ENCODE peak calls at places on chromosomes 4 and X, in five cellular contexts. U is colonic mucosa, Y is HL-60, D is mesendoderm, F is kidney epithelial cell. E is an unnamed sample.

GRCh38 chr4:23881052-23881501 is 8.8 kb downstream of the PPARGC1A start:
- DNase-seq in U (no peak), Y (peak; percentile 7), D (no peak), F (no peak), E (no peak)

GRCh38 chr4:163991268-163991667 is 496.8 kb downstream of the TMA16 start:
- DNase-seq in U (no peak), Y (no peak), D (peak; percentile 81), F (no peak), E (no peak)

GRCh38 chr4:53555111-53555510 is 36.2 kb downstream of the LNX1 start:
- DNase-seq in U (no peak), Y (no peak), D (no peak), F (no peak), E (no peak)

GRCh38 chr4:24850669-24851068 is 55.3 kb downstream of the SOD3 start:
- DNase-seq in U (no peak), Y (no peak), D (peak; percentile 16), F (peak; percentile 81), E (peak; percentile 85)

GRCh38 chrX:74551934-74552333 is 62.5 kb downstream of the RLIM start:
- DNase-seq in U (no peak), Y (no peak), D (no peak), F (no peak), E (no peak)

GRCh38 chrX:153657161-153657560 is 10.2 kb downstream of the DUSP9 start:
- DNase-seq in U (no peak), Y (no peak), D (no peak), F (no peak), E (no peak)

GRCh38 chr4:6663596-6664393 is 23.3 kb downstream of the MRFAP1 start:
- DNase-seq in U (no peak), Y (no peak), D (no peak), F (no peak), E (no peak)

GRCh38 chrX:133989491-133989890 is 4.1 kb upstream of the GPC3 start:
- DNase-seq in U (no peak), Y (no peak), D (no peak), F (no peak), E (no peak)

GRCh38 chrX:920234-920799 is 289.7 kb downstream of the SHOX start:
- DNase-seq in U (no peak), Y (no peak), D (no peak), F (no peak), E (peak; percentile 36)

GRCh38 chr4:169314906-169315305 is 44.1 kb upstream of the SH3RF1 start:
- DNase-seq in U (peak; percentile 97), Y (no peak), D (no peak), F (peak; percentile 32), E (peak; percentile 65)

GRCh38 chr4:109325698-109326097 is 23.2 kb upstream of the COL25A1 start:
- DNase-seq in U (no peak), Y (no peak), D (no peak), F (no peak), E (no peak)

GRCh38 chr4:113116414-113117345 is 67.2 kb downstream of the ANK2 start:
- DNase-seq in U (no peak), Y (no peak), D (peak; percentile 52), F (peak; percentile 4), E (no peak)

GRCh38 chr4:121829511-121829910 is 5.8 kb upstream of the CCNA2 start:
- DNase-seq in U (no peak), Y (no peak), D (no peak), F (no peak), E (peak; percentile 7)

GRCh38 chr4:74327751-74328150 is 19.5 kb downstream of the EPGN start:
- DNase-seq in U (no peak), Y (no peak), D (no peak), F (no peak), E (no peak)

GRCh38 chrX:48045410-48046311 is 25.8 kb downstream of the ZNF630 start:
- DNase-seq in U (peak; percentile 32), Y (no peak), D (peak; percentile 79), F (no peak), E (peak; percentile 83)

GRCh38 chr4:156193116-156193515 is 239.4 kb upstream of the CTSO start:
- DNase-seq in U (no peak), Y (no peak), D (no peak), F (no peak), E (no peak)

GRCh38 chr4:155371432-155372043 is 5.2 kb downstream of the MAP9 start:
- DNase-seq in U (no peak), Y (no peak), D (peak; percentile 24), F (no peak), E (no peak)

GRCh38 chr4:35125995-35126712 is 1118.2 kb downstream of the ARAP2 start:
- DNase-seq in U (no peak), Y (no peak), D (no peak), F (no peak), E (no peak)

GRCh38 chr4:109174224-109174953 is 128.1 kb downstream of the COL25A1 start:
- DNase-seq in U (no peak), Y (no peak), D (peak; percentile 64), F (no peak), E (no peak)

GRCh38 chrX:124530803-124531202 is 184.4 kb downstream of the SH2D1A start:
- DNase-seq in U (no peak), Y (no peak), D (no peak), F (no peak), E (no peak)

GRCh38 chrX:133640161-133641015 is 225.1 kb upstream of the GPC4 start:
- DNase-seq in U (no peak), Y (no peak), D (peak; percentile 53), F (no peak), E (no peak)

GRCh38 chr4:158200214-158200613 is 10.1 kb upstream of the TMEM144 start:
- DNase-seq in U (no peak), Y (no peak), D (no peak), F (no peak), E (no peak)

GRCh38 chrX:74383611-74384010 is 37.7 kb upstream of the SLC16A2 start:
- DNase-seq in U (peak; percentile 18), Y (peak; percentile 28), D (peak; percentile 71), F (peak; percentile 1), E (no peak)

GRCh38 chrX:11579856-11580595 is 85.7 kb downstream of the ARHGAP6 start:
- DNase-seq in U (no peak), Y (no peak), D (no peak), F (no peak), E (no peak)

GRCh38 chr4:37392540-37393255 is 148.2 kb downstream of the NWD2 start:
- DNase-seq in U (peak; percentile 26), Y (peak; percentile 15), D (peak; percentile 26), F (no peak), E (no peak)

GRCh38 chrX:701673-702072 is 71.1 kb downstream of the SHOX start:
- DNase-seq in U (no peak), Y (no peak), D (no peak), F (no peak), E (no peak)

GRCh38 chr4:140884431-140885058 is 128.4 kb upstream of the TBC1D9 start:
- DNase-seq in U (peak; percentile 41), Y (peak; percentile 46), D (peak; percentile 91), F (peak; percentile 4), E (no peak)

GRCh38 chrX:51496501-51497291 is at the start of gene NUDT11:
- DNase-seq in U (peak; percentile 36), Y (no peak), D (peak; percentile 81), F (no peak), E (peak; percentile 24)

GRCh38 chrX:107675823-107676555 is 47.7 kb downstream of the PRPS1 start:
- DNase-seq in U (no peak), Y (peak; percentile 82), D (no peak), F (no peak), E (no peak)

GRCh38 chr4:27702710-27703431 is 842.2 kb downstream of the STIM2 start:
- DNase-seq in U (no peak), Y (no peak), D (peak; percentile 65), F (no peak), E (peak; percentile 52)

GRCh38 chrX:23634181-23634580 is 33.1 kb upstream of the PRDX4 start:
- DNase-seq in U (no peak), Y (no peak), D (peak; percentile 10), F (no peak), E (no peak)

GRCh38 chr4:102758241-102758871 is 2.4 kb downstream of the MANBA start:
- DNase-seq in U (no peak), Y (no peak), D (no peak), F (no peak), E (no peak)

GRCh38 chrX:48896611-48897011 is 957 bp downstream of the TIMM17B start:
- DNase-seq in U (no peak), Y (peak; percentile 21), D (peak; percentile 54), F (no peak), E (no peak)

GRCh38 chrX:56798866-56799864 is 70.1 kb downstream of the NBDY start:
- DNase-seq in U (peak; percentile 34), Y (no peak), D (peak; percentile 53), F (no peak), E (no peak)
- H3K4me3 ChIP-seq in U (no peak overlapping the region), Y (no peak overlapping the region), D (no peak overlapping the region), F (no peak overlapping the region), E (no peak overlapping the region)

DNA sequence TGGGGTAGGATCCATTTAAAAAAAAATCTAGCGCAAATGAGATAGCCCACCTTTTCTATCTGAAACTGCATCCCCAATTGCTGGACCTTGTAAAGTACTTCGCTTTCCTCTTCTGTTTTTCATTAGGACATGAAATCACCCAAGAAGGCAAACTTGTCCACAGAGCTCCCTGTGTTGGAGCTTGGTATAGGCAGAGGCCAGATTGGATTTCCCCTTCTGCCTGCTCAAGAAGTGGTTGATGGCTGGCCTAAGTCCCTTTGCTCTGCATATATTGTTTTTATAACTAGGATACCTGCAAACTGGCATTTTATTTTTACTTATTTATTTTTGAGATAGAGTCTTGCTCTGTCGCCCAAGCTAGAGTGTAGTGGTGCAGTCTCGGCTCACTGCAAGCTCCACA is 28.4 kb downstream of the RNF4 start:
- DNase-seq in U (no peak), Y (no peak), D (no peak), F (no peak), E (no peak)
- H3K4me3 ChIP-seq in U (no peak overlapping the region), Y (no peak overlapping the region), D (no peak overlapping the region), F (no peak overlapping the region), E (no peak overlapping the region)

DNA sequence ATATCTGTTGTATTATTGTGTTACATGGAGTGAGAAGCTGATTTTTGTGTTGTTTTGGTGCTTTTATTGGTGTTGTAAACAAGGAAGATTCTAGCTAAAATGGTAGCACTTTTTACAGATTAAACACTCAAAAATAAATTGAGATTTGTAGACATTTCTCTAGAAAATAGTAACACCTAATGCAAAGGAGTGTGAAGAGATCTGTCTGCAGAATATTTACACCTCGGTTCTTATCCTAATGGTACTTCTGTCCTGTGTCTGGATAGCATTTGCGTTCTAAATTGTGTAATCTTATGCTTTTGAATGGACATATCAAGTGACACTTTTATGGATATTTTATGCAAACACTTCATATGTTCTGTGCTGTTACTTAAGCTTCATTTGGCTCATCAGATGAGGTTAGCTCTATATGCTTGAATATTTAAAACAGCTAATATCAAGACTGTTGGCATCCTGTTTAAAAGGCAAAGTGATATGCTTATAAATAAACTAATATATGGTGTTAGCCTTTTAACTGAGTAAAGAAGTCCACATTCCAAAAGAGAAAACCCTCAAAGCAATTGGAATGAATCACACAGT is 6.0 kb downstream of the PCDH7 start:
- DNase-seq in U (no peak), Y (no peak), D (no peak), F (no peak), E (no peak)
- H3K4me3 ChIP-seq in U (no peak overlapping the region), Y (no peak overlapping the region), D (no peak overlapping the region), F (no peak overlapping the region), E (no peak overlapping the region)

DNA sequence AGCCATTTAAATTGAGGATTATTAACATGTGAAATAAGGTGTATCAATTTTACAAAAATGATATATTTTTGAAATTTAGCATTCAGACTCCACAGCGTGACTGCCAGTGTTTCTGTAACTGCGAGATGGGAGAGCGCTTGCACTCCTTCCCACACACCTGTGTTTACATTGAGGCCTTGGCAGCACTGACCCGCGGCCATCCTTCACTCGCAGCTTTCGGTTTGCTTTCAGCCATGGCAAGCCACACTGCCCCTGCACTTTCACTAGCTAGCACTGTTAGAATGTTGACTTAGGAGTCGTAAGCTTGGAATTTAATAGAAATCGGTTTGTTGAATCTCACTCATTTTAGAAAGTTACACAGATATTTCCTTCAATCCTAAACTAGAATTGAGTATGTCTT is 136.2 kb downstream of the CFAP299 start:
- DNase-seq in U (peak; percentile 60), Y (no peak), D (peak; percentile 42), F (peak; percentile 26), E (no peak)
- H3K4me3 ChIP-seq in U (no peak overlapping the region), Y (no peak overlapping the region), D (no peak overlapping the region), F (peak overlapping the region; percentile 9), E (peak overlapping the region; percentile 3)